ENCODE peak calls at places on chromosome 6, in four cellular contexts. S, A, J and U are unnamed samples.

GRCh38 chr6:146700078-146700686 is 101.4 kb downstream of the ADGB start:
- DNase-seq in S (no peak), A (peak; percentile 77), J (peak; percentile 69), U (peak; percentile 86)

GRCh38 chr6:30450908-30451818 is 38.1 kb upstream of the HLA-E start:
- DNase-seq in A (no peak), S (no peak), J (peak; percentile 31), U (no peak)

GRCh38 chr6:6003334-6004146 is 3.2 kb downstream of the NRN1 start:
- DNase-seq in S (peak; percentile 73), J (no peak), A (no peak), U (no peak)

GRCh38 chr6:136501514-136501913 is 48.7 kb downstream of the MAP7 start:
- DNase-seq in J (no peak), A (no peak), S (no peak), U (no peak)

GRCh38 chr6:133646021-133646682 is 242.8 kb upstream of the TCF21 start:
- DNase-seq in S (no peak), J (no peak), A (peak; percentile 19), U (no peak)

GRCh38 chr6:158041370-158041769 is 59.7 kb downstream of the SYNJ2 start:
- DNase-seq in A (no peak), S (no peak), J (no peak), U (no peak)

GRCh38 chr6:3568396-3569082 is 111.7 kb upstream of the SLC22A23 start:
- DNase-seq in A (no peak), J (no peak), S (no peak), U (no peak)

GRCh38 chr6:51019785-51020184 is 201.1 kb downstream of the TFAP2B start:
- DNase-seq in J (no peak), A (no peak), S (no peak), U (no peak)

GRCh38 chr6:99151634-99152344 is 197.7 kb downstream of the FAXC start:
- DNase-seq in S (no peak), A (peak; percentile 11), J (no peak), U (no peak)

GRCh38 chr6:135586388-135586787 is 88.8 kb upstream of the AHI1 start:
- DNase-seq in J (no peak), A (no peak), S (no peak), U (no peak)

GRCh38 chr6:129766959-129767728 is 57.2 kb upstream of the ARHGAP18 start:
- DNase-seq in S (peak; percentile 72), A (no peak), J (peak; percentile 20), U (no peak)

GRCh38 chr6:35304299-35304698 is 6.7 kb downstream of the DEF6 start:
- DNase-seq in J (no peak), A (no peak), S (no peak), U (peak; percentile 41)

GRCh38 chr6:10151144-10151915 is 263.5 kb downstream of the TFAP2A start:
- DNase-seq in S (no peak), J (no peak), A (no peak), U (no peak)

GRCh38 chr6:124535746-124536145 is 426.5 kb upstream of the RNF217 start:
- DNase-seq in A (no peak), S (no peak), J (no peak), U (no peak)

GRCh38 chr6:137975058-137975940 is 108.2 kb downstream of the TNFAIP3 start:
- DNase-seq in J (no peak), S (no peak), A (no peak), U (no peak)

GRCh38 chr6:20377623-20378265 is 23.9 kb upstream of the E2F3 start:
- DNase-seq in J (no peak), A (peak; percentile 58), S (no peak), U (no peak)

GRCh38 chr6:15826814-15827213 is 164.0 kb upstream of the DTNBP1 start:
- DNase-seq in A (no peak), J (no peak), S (no peak), U (no peak)

GRCh38 chr6:33313709-33314514 is at the start of gene TAPBP:
- DNase-seq in J (peak; percentile 62), S (no peak), A (no peak), U (no peak)

GRCh38 chr6:84220809-84221409 is 6.5 kb downstream of the CEP162 start:
- DNase-seq in S (no peak), J (no peak), A (peak; percentile 7), U (no peak)

GRCh38 chr6:159833556-159833955 is 33.5 kb downstream of the PNLDC1 start:
- DNase-seq in A (peak; percentile 15), S (no peak), J (no peak), U (no peak)

GRCh38 chr6:28606424-28607391 is 81.0 kb downstream of the GPX5 start:
- DNase-seq in S (no peak), J (peak; percentile 30), A (peak; percentile 61), U (peak; percentile 53)

GRCh38 chr6:158441639-158442308 is 118.1 kb upstream of the TMEM181 start:
- DNase-seq in A (no peak), S (no peak), J (no peak), U (no peak)

GRCh38 chr6:170175644-170176620 is 114.9 kb downstream of the DLL1 start:
- DNase-seq in J (no peak), S (peak; percentile 68), A (no peak), U (no peak)

GRCh38 chr6:139708342-139709199 is 334.1 kb upstream of the CITED2 start:
- DNase-seq in J (no peak), A (peak; percentile 56), S (no peak), U (no peak)

GRCh38 chr6:19317587-19317986 is 519.6 kb upstream of the ID4 start:
- DNase-seq in S (no peak), J (no peak), A (no peak), U (no peak)

GRCh38 chr6:154548130-154548830 is 37.8 kb upstream of the CNKSR3 start:
- DNase-seq in S (no peak), A (no peak), J (peak; percentile 59), U (no peak)